ENCODE peak calls at places on chromosomes 13 and 19, in five cellular contexts. T, D, B, U and Y are unnamed samples.

GRCh38 chr19:10587022-10587838 is at the start of gene AP1M2:
- DNase-seq in U (no peak), B (no peak), D (no peak), T (peak), Y (no peak)

GRCh38 chr19:29672319-29672932 is 7.2 kb downstream of the PLEKHF1 start:
- DNase-seq in D (no peak), T (no peak), B (no peak), U (no peak), Y (no peak)

GRCh38 chr13:108322206-108322824 is 52.8 kb downstream of the TNFSF13B start:
- DNase-seq in D (no peak), T (no peak), U (no peak), B (no peak), Y (peak)

GRCh38 chr13:40600145-40600751 is 66.2 kb downstream of the FOXO1 start:
- DNase-seq in U (no peak), D (no peak), B (no peak), T (no peak), Y (no peak)

GRCh38 chr19:16205205-16206045 is 7.7 kb downstream of the AP1M1 start:
- DNase-seq in D (no peak), U (peak), T (no peak), B (no peak), Y (no peak)

GRCh38 chr13:43021926-43022670 is 1.3 kb upstream of the DNAJC15 start:
- DNase-seq in D (no peak), T (no peak), U (no peak), B (no peak), Y (peak)

GRCh38 chr19:15195987-15196682 is 4.7 kb downstream of the NOTCH3 start:
- DNase-seq in B (no peak), T (peak), D (no peak), U (no peak), Y (peak)

GRCh38 chr19:17775991-17776803 is 18.7 kb upstream of the B3GNT3 start:
- DNase-seq in T (no peak), B (no peak), U (no peak), D (no peak), Y (peak)

GRCh38 chr19:33241091-33241529 is 15.5 kb upstream of the SLC7A10 start:
- DNase-seq in T (peak), D (no peak), B (no peak), U (no peak), Y (no peak)

GRCh38 chr13:23953860-23954512 is 56.7 kb upstream of the C1QTNF9B start:
- DNase-seq in D (no peak), U (no peak), T (no peak), B (no peak), Y (no peak)

GRCh38 chr19:35596366-35596999 is 10.5 kb downstream of the PMIS2 start:
- DNase-seq in T (no peak), B (no peak), D (peak), U (no peak), Y (no peak)

GRCh38 chr19:19597809-19598306 is 20.6 kb downstream of the PBX4 start:
- DNase-seq in D (no peak), U (no peak), T (no peak), B (no peak), Y (no peak)

GRCh38 chr19:21483589-21484170 is 21.7 kb upstream of the ZNF429 start:
- DNase-seq in T (peak), U (no peak), B (no peak), D (peak), Y (no peak)

GRCh38 chr13:75181906-75182305 is 300.1 kb downstream of the TBC1D4 start:
- DNase-seq in D (no peak), B (no peak), U (no peak), T (no peak), Y (peak)

GRCh38 chr13:70311175-70311574 is 202.9 kb upstream of the KLHL1 start:
- DNase-seq in D (no peak), U (no peak), T (no peak), B (no peak), Y (no peak)

DNA sequence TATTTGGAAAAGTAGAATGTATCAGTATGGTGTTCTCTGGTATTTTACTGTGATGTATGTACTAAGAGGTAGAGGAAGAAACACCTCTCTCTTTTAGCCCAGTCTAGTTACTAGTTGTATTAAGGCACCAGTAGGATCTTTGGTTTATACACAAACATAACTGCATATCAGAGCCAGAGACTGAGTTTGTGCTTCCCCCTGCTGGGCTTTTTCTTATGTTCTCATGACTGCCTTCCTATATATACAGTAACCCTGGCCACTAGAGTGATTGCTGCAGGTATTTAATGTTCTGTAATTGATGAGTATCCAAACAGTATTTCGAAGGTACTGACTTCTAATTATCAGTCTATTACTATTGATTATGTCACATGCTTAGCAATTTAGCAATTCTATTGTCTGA is 202.5 kb upstream of the KLHL1 start:
- DNase-seq in U (no peak), T (no peak), D (no peak), B (no peak), Y (peak)
- TF ChIP-seq CTCF in U (peak), T (peak), D (peak), B (no peak), Y (no peak)

GRCh38 chr19:38003427-38004099 is 96.6 kb downstream of the SIPA1L3 start:
- DNase-seq in B (peak), D (peak), U (peak), T (peak), Y (peak)
- H3K27ac ChIP-seq in B (peak), D (peak), U (peak), T (peak), Y (peak)

GRCh38 chr19:40802300-40803169 is 3.5 kb downstream of the EGLN2 start:
- DNase-seq in U (no peak), D (no peak), B (no peak), T (no peak), Y (no peak)

GRCh38 chr19:40800339-40800996 is 1.5 kb downstream of the EGLN2 start:
- DNase-seq in D (no peak), T (no peak), B (no peak), U (no peak), Y (no peak)

GRCh38 chr19:40803170-40803856 is 4.3 kb downstream of the EGLN2 start:
- DNase-seq in T (no peak), U (no peak), B (no peak), D (no peak), Y (no peak)

GRCh38 chr19:40800997-40801377 is 2.0 kb downstream of the EGLN2 start:
- DNase-seq in B (no peak), U (no peak), D (no peak), T (no peak), Y (no peak)

GRCh38 chr19:40801449-40802299 is 2.7 kb downstream of the EGLN2 start:
- DNase-seq in B (no peak), U (no peak), T (peak), D (no peak), Y (no peak)
- H3K4me3 ChIP-seq in B (peak), U (peak), T (no peak), D (no peak), Y (peak)

DNA sequence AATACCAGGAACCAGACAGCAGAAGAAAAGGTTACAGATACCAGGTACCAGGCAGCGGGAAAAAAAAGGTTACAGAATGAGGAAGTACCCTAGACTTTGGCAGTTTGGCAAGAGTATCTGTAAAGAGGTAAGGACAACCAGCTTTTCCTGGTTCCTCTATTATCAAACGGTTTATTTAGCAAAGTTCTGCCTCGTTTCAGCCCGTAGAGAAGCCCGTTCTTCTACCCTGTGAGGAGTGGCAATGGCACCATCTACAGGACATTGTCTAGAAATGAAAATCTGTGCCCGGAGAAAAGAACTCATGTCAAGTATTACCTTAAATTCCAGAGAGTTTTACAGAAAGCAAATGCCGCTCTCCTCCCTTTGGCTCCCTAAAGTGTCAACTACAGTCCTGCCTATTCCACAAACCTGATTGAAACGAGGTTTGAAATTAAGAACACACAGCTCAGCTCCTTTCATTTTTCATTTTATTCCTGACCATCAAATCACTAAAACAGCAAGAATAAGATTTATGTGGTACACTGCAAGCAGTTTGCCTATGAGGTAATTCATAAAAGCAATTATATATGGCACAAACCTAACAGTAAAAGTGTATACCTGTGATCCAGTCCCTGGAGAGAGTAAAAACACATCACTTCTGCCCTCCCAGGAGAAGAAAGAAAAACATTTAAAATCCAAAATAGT is 226.3 kb downstream of the SLC7A1 start:
- DNase-seq in T (peak), D (peak), U (no peak), B (no peak), Y (peak)
- TF ChIP-seq CTCF in T (peak), D (peak), U (peak), B (peak), Y (peak)

GRCh38 chr19:49829200-49829599 is 11.1 kb downstream of the MED25 start:
- DNase-seq in B (no peak), D (no peak), U (no peak), T (no peak), Y (no peak)
- H3K27ac ChIP-seq in B (no peak), D (no peak), U (no peak), T (no peak), Y (no peak)